ENCODE peak calls at places on chromosomes 1 and 21, in four cellular contexts. One of them, this sample, is unnamed.

GRCh38 chr1:65009724-65010420 is 43.5 kb upstream of the JAK1 start:
- DNase-seq in stimulated activated CD8-positive, alpha-beta memory T cell treated with anti-CD3 and anti-CD28 coated beads, Interleukin-15, amount 100 ng/mL, for 4 hours: no peak
- DNase-seq in tibial artery: no peak
- DNase-seq in T-helper 1 cell: no peak
- DNase-seq in this sample: no peak

GRCh38 chr1:119409731-119410130 is 5.2 kb upstream of the HSD3B2 start:
- DNase-seq in tibial artery: no peak
- DNase-seq in stimulated activated CD8-positive, alpha-beta memory T cell treated with anti-CD3 and anti-CD28 coated beads, Interleukin-15, amount 100 ng/mL, for 4 hours: no peak
- DNase-seq in T-helper 1 cell: no peak
- DNase-seq in this sample: no peak

GRCh38 chr1:35192056-35192852 is 691 bp downstream of the SFPQ start:
- DNase-seq in tibial artery: peak
- DNase-seq in stimulated activated CD8-positive, alpha-beta memory T cell treated with anti-CD3 and anti-CD28 coated beads, Interleukin-15, amount 100 ng/mL, for 4 hours: peak
- DNase-seq in T-helper 1 cell: peak
- DNase-seq in this sample: peak

GRCh38 chr1:18110968-18111367 is 3.4 kb downstream of the IGSF21 start:
- DNase-seq in T-helper 1 cell: no peak
- DNase-seq in stimulated activated CD8-positive, alpha-beta memory T cell treated with anti-CD3 and anti-CD28 coated beads, Interleukin-15, amount 100 ng/mL, for 4 hours: no peak
- DNase-seq in tibial artery: no peak
- DNase-seq in this sample: no peak

GRCh38 chr1:202397256-202397655 is 48.8 kb downstream of the PPP1R12B start:
- DNase-seq in tibial artery: no peak
- DNase-seq in T-helper 1 cell: no peak
- DNase-seq in stimulated activated CD8-positive, alpha-beta memory T cell treated with anti-CD3 and anti-CD28 coated beads, Interleukin-15, amount 100 ng/mL, for 4 hours: no peak
- DNase-seq in this sample: no peak

GRCh38 chr1:98264727-98265126 is 343.9 kb upstream of the DPYD start:
- DNase-seq in stimulated activated CD8-positive, alpha-beta memory T cell treated with anti-CD3 and anti-CD28 coated beads, Interleukin-15, amount 100 ng/mL, for 4 hours: no peak
- DNase-seq in tibial artery: no peak
- DNase-seq in T-helper 1 cell: no peak
- DNase-seq in this sample: no peak

GRCh38 chr1:33599516-33600115 is 127.2 kb downstream of the ZSCAN20 start:
- DNase-seq in T-helper 1 cell: no peak
- DNase-seq in stimulated activated CD8-positive, alpha-beta memory T cell treated with anti-CD3 and anti-CD28 coated beads, Interleukin-15, amount 100 ng/mL, for 4 hours: no peak
- DNase-seq in tibial artery: no peak
- DNase-seq in this sample: no peak

GRCh38 chr1:12658531-12659453 is 14.9 kb downstream of the AADACL4 start:
- DNase-seq in T-helper 1 cell: peak
- DNase-seq in stimulated activated CD8-positive, alpha-beta memory T cell treated with anti-CD3 and anti-CD28 coated beads, Interleukin-15, amount 100 ng/mL, for 4 hours: peak
- DNase-seq in tibial artery: peak
- DNase-seq in this sample: peak

GRCh38 chr1:47881505-47882442 is 115.4 kb downstream of the TRABD2B start:
- DNase-seq in tibial artery: peak
- DNase-seq in T-helper 1 cell: no peak
- DNase-seq in stimulated activated CD8-positive, alpha-beta memory T cell treated with anti-CD3 and anti-CD28 coated beads, Interleukin-15, amount 100 ng/mL, for 4 hours: no peak
- DNase-seq in this sample: no peak

GRCh38 chr1:69511426-69512192 is 56.1 kb upstream of the LRRC7 start:
- DNase-seq in T-helper 1 cell: no peak
- DNase-seq in tibial artery: no peak
- DNase-seq in stimulated activated CD8-positive, alpha-beta memory T cell treated with anti-CD3 and anti-CD28 coated beads, Interleukin-15, amount 100 ng/mL, for 4 hours: no peak
- DNase-seq in this sample: no peak

GRCh38 chr1:2980073-2980791 is 41.0 kb upstream of the ACTRT2 start:
- DNase-seq in stimulated activated CD8-positive, alpha-beta memory T cell treated with anti-CD3 and anti-CD28 coated beads, Interleukin-15, amount 100 ng/mL, for 4 hours: no peak
- DNase-seq in tibial artery: peak
- DNase-seq in T-helper 1 cell: no peak
- DNase-seq in this sample: no peak

GRCh38 chr1:64962447-64962846 is 3.9 kb downstream of the JAK1 start:
- DNase-seq in T-helper 1 cell: peak
- DNase-seq in tibial artery: no peak
- DNase-seq in stimulated activated CD8-positive, alpha-beta memory T cell treated with anti-CD3 and anti-CD28 coated beads, Interleukin-15, amount 100 ng/mL, for 4 hours: no peak
- DNase-seq in this sample: no peak

GRCh38 chr21:34367320-34367935 is 3.6 kb downstream of the KCNE2 start:
- DNase-seq in T-helper 1 cell: peak
- DNase-seq in tibial artery: no peak
- DNase-seq in stimulated activated CD8-positive, alpha-beta memory T cell treated with anti-CD3 and anti-CD28 coated beads, Interleukin-15, amount 100 ng/mL, for 4 hours: no peak
- DNase-seq in this sample: peak